ENCODE peak calls at places on chromosomes 5 and 9, in seven cellular contexts. R is fibroblast of lung; J is A549; S is mesendoderm; P is heart left ventricle; N is CD8-positive, alpha-beta memory T cell; B is tibial artery. A is an unnamed sample.

GRCh38 chr5:90606539-90606938 is 47.9 kb downstream of the ADGRV1 start:
- DNase-seq in N (no peak), P (no peak), J (peak; percentile 26), R (no peak), B (no peak), S (peak; percentile 60), A (no peak)

GRCh38 chr9:69542942-69543704 is 129.0 kb downstream of the APBA1 start:
- DNase-seq in J (no peak), B (no peak), R (no peak), P (no peak), S (peak; percentile 47), N (no peak), A (no peak)

GRCh38 chr9:87656485-87656884 is 69.4 kb upstream of the CTSL start:
- DNase-seq in P (no peak), R (peak; percentile 47), J (no peak), S (no peak), B (no peak), N (no peak), A (no peak)

GRCh38 chr9:27564031-27564430 is 9.2 kb downstream of the C9orf72 start:
- DNase-seq in P (no peak), N (no peak), R (no peak), S (no peak), J (no peak), B (no peak), A (no peak)

GRCh38 chr9:5549671-5550650 is 39.6 kb downstream of the PDCD1LG2 start:
- DNase-seq in J (no peak), B (no peak), N (no peak), S (no peak), P (no peak), R (peak; percentile 85), A (no peak)

GRCh38 chr5:77923666-77924065 is 147.5 kb upstream of the TBCA start:
- DNase-seq in P (no peak), S (no peak), R (no peak), J (no peak), B (no peak), N (no peak), A (no peak)

GRCh38 chr9:70466976-70467551 is 52.6 kb upstream of the KLF9 start:
- DNase-seq in J (no peak), B (no peak), P (no peak), S (no peak), R (peak; percentile 84), N (no peak), A (no peak)

GRCh38 chr5:124839371-124839998 is 93.0 kb upstream of the ZNF608 start:
- DNase-seq in N (no peak), S (no peak), J (no peak), R (peak; percentile 32), P (no peak), B (no peak), A (no peak)

GRCh38 chr9:101569736-101570501 is 24.9 kb downstream of the PPP3R2 start:
- DNase-seq in N (no peak), R (no peak), P (no peak), S (no peak), J (no peak), B (no peak), A (no peak)

GRCh38 chr9:130740218-130741023 is 46.8 kb downstream of the EXOSC2 start:
- DNase-seq in J (no peak), N (no peak), R (no peak), S (no peak), P (no peak), B (no peak), A (no peak)

GRCh38 chr5:1244976-1245375 is 19.8 kb downstream of the SLC6A18 start:
- DNase-seq in R (no peak), J (no peak), S (no peak), B (no peak), N (no peak), P (no peak), A (no peak)

GRCh38 chr5:72937517-72938061 is 18.3 kb upstream of the FCHO2 start:
- DNase-seq in B (no peak), R (no peak), N (no peak), P (no peak), S (no peak), J (no peak), A (no peak)

GRCh38 chr5:169946743-169947142 is 33.6 kb downstream of the INSYN2B start:
- DNase-seq in R (peak; percentile 73), B (no peak), N (no peak), S (no peak), J (no peak), P (no peak), A (no peak)

GRCh38 chr5:172820046-172820767 is 13.8 kb upstream of the ERGIC1 start:
- DNase-seq in R (peak; percentile 79), B (no peak), N (no peak), J (no peak), S (no peak), P (peak; percentile 62), A (no peak)

GRCh38 chr9:132882616-132883015 is 3.9 kb downstream of the SPACA9 start:
- DNase-seq in S (no peak), J (no peak), N (no peak), R (no peak), B (no peak), P (no peak), A (no peak)
- H3K27ac ChIP-seq in S (no peak overlapping the region), J (no peak overlapping the region), N (no peak overlapping the region), R (no peak overlapping the region), B (no peak overlapping the region), P (no peak overlapping the region), A (no peak overlapping the region)

GRCh38 chr9:33388110-33388994 is 14.0 kb downstream of the AQP7 start:
- DNase-seq in S (no peak), B (no peak), P (no peak), N (no peak), R (no peak), J (no peak), A (no peak)

GRCh38 chr9:33393581-33393980 is 8.8 kb downstream of the AQP7 start:
- DNase-seq in P (peak; percentile 66), S (no peak), R (no peak), J (no peak), N (no peak), B (no peak), A (no peak)
- H3K27ac ChIP-seq in P (peak overlapping the region; percentile 93), S (no peak overlapping the region), R (no peak overlapping the region), J (no peak overlapping the region), N (no peak overlapping the region), B (no peak overlapping the region), A (no peak overlapping the region)

GRCh38 chr9:129336601-129337286 is 158.7 kb upstream of the IER5L start:
- DNase-seq in R (peak; percentile 89), J (no peak), P (no peak), N (no peak), B (no peak), S (peak; percentile 75), A (no peak)
- H3K27ac ChIP-seq in R (peak overlapping the region; percentile 14), J (peak overlapping the region; percentile 100), P (peak overlapping the region; percentile 80), N (no peak overlapping the region), B (peak overlapping the region; percentile 92), S (peak overlapping the region; percentile 83), A (no peak overlapping the region)

DNA sequence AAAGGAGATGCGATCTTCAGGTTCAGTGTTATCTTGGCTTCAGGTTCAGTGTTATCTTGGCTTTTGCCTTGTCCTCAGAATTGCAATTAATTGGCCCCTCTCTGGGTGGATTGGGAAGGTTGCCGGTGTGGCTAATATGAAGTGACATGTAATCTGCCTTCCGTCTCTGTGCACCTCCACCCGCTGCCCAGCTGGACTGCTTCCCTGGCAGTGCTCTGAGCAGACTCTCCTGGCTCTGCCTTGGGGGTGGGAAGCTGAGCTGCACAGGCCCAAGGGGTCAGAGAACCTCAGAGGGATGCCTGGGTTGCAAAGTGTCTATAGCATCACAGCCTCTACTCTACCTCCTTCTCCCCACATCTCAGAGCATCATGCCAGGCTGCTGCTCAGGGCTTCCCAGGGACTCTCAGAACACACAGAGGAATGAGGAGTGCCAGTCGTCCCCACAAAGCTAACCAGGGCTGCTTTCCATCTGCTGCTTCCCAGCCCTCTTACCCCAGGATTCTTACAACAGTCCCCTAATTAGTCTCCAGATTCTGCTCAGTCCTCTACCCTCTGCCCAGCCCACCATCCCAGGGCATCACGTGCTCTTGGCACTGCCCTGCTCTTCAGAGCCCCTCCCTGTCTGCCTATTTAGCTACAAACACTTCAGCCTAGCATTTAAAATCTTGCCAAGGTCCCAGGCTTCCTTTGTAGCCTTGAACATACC is 54.4 kb upstream of the AFAP1L1 start:
- DNase-seq in R (no peak), B (no peak), N (no peak), J (no peak), S (no peak), P (peak; percentile 66), A (no peak)
- H3K27ac ChIP-seq in R (no peak overlapping the region), B (no peak overlapping the region), N (no peak overlapping the region), J (no peak overlapping the region), S (no peak overlapping the region), P (peak overlapping the region; percentile 57), A (no peak overlapping the region)

GRCh38 chr9:127396253-127396807 is 639 bp upstream of the SLC2A8 start:
- DNase-seq in P (no peak), S (no peak), J (no peak), R (no peak), N (no peak), B (no peak), A (no peak)
- H3K27ac ChIP-seq in P (peak overlapping the region; percentile 38), S (no peak overlapping the region), J (peak overlapping the region; percentile 41), R (no peak overlapping the region), N (no peak overlapping the region), B (peak overlapping the region; percentile 70), A (no peak overlapping the region)

DNA sequence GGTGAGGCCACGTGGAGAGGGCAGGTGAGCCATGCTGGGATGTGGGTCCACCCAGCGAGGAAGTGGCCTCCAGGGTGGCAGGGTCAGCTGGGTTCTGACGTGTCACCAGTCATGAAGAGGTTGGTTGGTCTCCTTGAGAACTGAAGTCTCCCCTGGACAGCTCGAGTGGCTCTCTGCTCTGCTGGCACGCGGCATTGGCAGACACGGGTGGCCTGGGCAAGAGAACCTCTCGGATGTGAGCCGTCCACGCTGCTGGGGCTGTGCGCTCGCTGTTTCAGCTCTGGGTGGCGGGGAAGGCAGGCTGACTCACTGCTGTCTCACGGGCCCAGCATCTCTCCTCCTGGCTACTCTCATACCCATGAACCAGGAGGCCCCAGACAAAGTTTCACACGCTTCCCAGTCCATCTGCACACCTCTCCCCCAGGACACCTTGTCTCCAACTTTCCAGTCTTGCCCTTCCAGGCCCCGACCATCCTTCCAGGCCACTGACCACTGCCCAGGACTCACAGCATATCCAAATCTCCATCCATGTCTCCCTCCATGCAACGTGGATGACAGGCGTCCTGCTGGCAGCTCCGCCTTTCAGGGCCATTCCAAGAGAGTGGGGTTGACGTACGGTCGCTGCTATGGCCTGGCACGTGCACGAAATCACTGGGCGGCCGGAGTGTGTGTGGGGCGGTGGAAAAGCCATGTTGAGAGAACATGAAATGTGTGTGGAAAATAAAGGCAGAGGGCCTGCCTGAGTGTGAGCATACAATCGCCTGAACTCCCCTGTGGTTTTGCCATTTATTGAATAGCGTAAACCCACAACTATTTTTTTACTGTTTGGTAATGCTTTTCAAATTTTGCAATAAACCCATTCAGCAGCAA is 145.0 kb upstream of the COL5A1 start:
- DNase-seq in B (no peak), J (no peak), P (no peak), R (peak; percentile 81), N (no peak), S (no peak), A (no peak)
- H3K27ac ChIP-seq in B (no peak overlapping the region), J (no peak overlapping the region), P (no peak overlapping the region), R (peak overlapping the region; percentile 83), N (no peak overlapping the region), S (no peak overlapping the region), A (no peak overlapping the region)

GRCh38 chr9:108517591-108518365 is 338.0 kb downstream of the ACTL7B start:
- DNase-seq in R (no peak), P (no peak), B (no peak), N (no peak), S (no peak), J (no peak), A (no peak)
- H3K27ac ChIP-seq in R (no peak overlapping the region), P (no peak overlapping the region), B (no peak overlapping the region), N (no peak overlapping the region), S (no peak overlapping the region), J (no peak overlapping the region), A (no peak overlapping the region)

GRCh38 chr9:116247791-116248343 is 94.3 kb downstream of the PAPPA start:
- DNase-seq in N (no peak), S (no peak), P (no peak), J (peak; percentile 40), R (no peak), B (no peak), A (no peak)
- H3K27ac ChIP-seq in N (no peak overlapping the region), S (no peak overlapping the region), P (no peak overlapping the region), J (peak overlapping the region; percentile 76), R (no peak overlapping the region), B (no peak overlapping the region), A (no peak overlapping the region)